ENCODE peak calls at places on chromosomes 7 and 10, in nine cellular contexts. One of them, this sample, is unnamed.

GRCh38 chr7:149776305-149776704 is 2.9 kb upstream of the ZNF467 start:
- DNase-seq in SK-N-SH: peak
- DNase-seq in HCT116: no peak
- DNase-seq in hepatocyte: no peak
- DNase-seq in GM23338: no peak
- DNase-seq in neural progenitor cell: no peak
- DNase-seq in PC-3: peak
- DNase-seq in MM.1S: no peak
- DNase-seq in GM23248: no peak
- DNase-seq in this sample: no peak

GRCh38 chr7:122616951-122617350 is 82.0 kb downstream of the RNF133 start:
- DNase-seq in GM23248: no peak
- DNase-seq in HCT116: no peak
- DNase-seq in SK-N-SH: no peak
- DNase-seq in PC-3: no peak
- DNase-seq in hepatocyte: no peak
- DNase-seq in MM.1S: no peak
- DNase-seq in GM23338: no peak
- DNase-seq in neural progenitor cell: no peak
- DNase-seq in this sample: no peak

GRCh38 chr7:51013861-51014511 is 231.3 kb upstream of the GRB10 start:
- DNase-seq in MM.1S: no peak
- DNase-seq in GM23338: no peak
- DNase-seq in HCT116: no peak
- DNase-seq in hepatocyte: no peak
- DNase-seq in SK-N-SH: no peak
- DNase-seq in neural progenitor cell: no peak
- DNase-seq in PC-3: no peak
- DNase-seq in GM23248: no peak
- DNase-seq in this sample: no peak

GRCh38 chr10:66162560-66163143 is 763.2 kb upstream of the LRRTM3 start:
- DNase-seq in MM.1S: no peak
- DNase-seq in SK-N-SH: no peak
- DNase-seq in PC-3: peak
- DNase-seq in neural progenitor cell: no peak
- DNase-seq in GM23338: no peak
- DNase-seq in HCT116: no peak
- DNase-seq in hepatocyte: no peak
- DNase-seq in GM23248: no peak
- DNase-seq in this sample: no peak

GRCh38 chr7:98755138-98755898 is 114.5 kb downstream of the TMEM130 start:
- DNase-seq in neural progenitor cell: peak
- DNase-seq in GM23248: no peak
- DNase-seq in PC-3: no peak
- DNase-seq in GM23338: peak
- DNase-seq in SK-N-SH: peak
- DNase-seq in HCT116: no peak
- DNase-seq in MM.1S: no peak
- DNase-seq in hepatocyte: no peak
- DNase-seq in this sample: no peak

GRCh38 chr10:50310560-50311174 is 59.4 kb upstream of the ASAH2 start:
- DNase-seq in GM23248: no peak
- DNase-seq in neural progenitor cell: peak
- DNase-seq in GM23338: peak
- DNase-seq in MM.1S: peak
- DNase-seq in PC-3: peak
- DNase-seq in HCT116: peak
- DNase-seq in hepatocyte: peak
- DNase-seq in SK-N-SH: peak
- DNase-seq in this sample: peak

GRCh38 chr10:37975407-37975991 is 948 bp downstream of the ZNF25 start:
- DNase-seq in GM23338: peak
- DNase-seq in hepatocyte: no peak
- DNase-seq in GM23248: peak
- DNase-seq in PC-3: peak
- DNase-seq in SK-N-SH: peak
- DNase-seq in HCT116: no peak
- DNase-seq in MM.1S: peak
- DNase-seq in neural progenitor cell: no peak
- DNase-seq in this sample: peak

GRCh38 chr10:79001082-79001885 is 67.5 kb upstream of the ZMIZ1 start:
- DNase-seq in hepatocyte: no peak
- DNase-seq in neural progenitor cell: no peak
- DNase-seq in GM23338: no peak
- DNase-seq in MM.1S: no peak
- DNase-seq in HCT116: no peak
- DNase-seq in GM23248: peak
- DNase-seq in SK-N-SH: no peak
- DNase-seq in PC-3: peak
- DNase-seq in this sample: no peak

GRCh38 chr10:327889-328809 is 192.9 kb downstream of the ZMYND11 start:
- DNase-seq in hepatocyte: no peak
- DNase-seq in SK-N-SH: no peak
- DNase-seq in HCT116: no peak
- DNase-seq in GM23338: no peak
- DNase-seq in GM23248: no peak
- DNase-seq in neural progenitor cell: no peak
- DNase-seq in MM.1S: no peak
- DNase-seq in PC-3: no peak
- DNase-seq in this sample: peak

GRCh38 chr7:41869596-41869995 is 166.7 kb upstream of the INHBA start:
- DNase-seq in GM23248: peak
- DNase-seq in GM23338: no peak
- DNase-seq in hepatocyte: no peak
- DNase-seq in PC-3: no peak
- DNase-seq in HCT116: no peak
- DNase-seq in MM.1S: no peak
- DNase-seq in neural progenitor cell: no peak
- DNase-seq in SK-N-SH: no peak
- DNase-seq in this sample: no peak

GRCh38 chr7:114554781-114555537 is 140.3 kb downstream of the FOXP2 start:
- DNase-seq in GM23248: peak
- DNase-seq in SK-N-SH: no peak
- DNase-seq in hepatocyte: no peak
- DNase-seq in MM.1S: no peak
- DNase-seq in neural progenitor cell: no peak
- DNase-seq in PC-3: peak
- DNase-seq in HCT116: peak
- DNase-seq in GM23338: no peak
- DNase-seq in this sample: no peak

GRCh38 chr10:61284222-61284890 is 168.8 kb downstream of the TMEM26 start:
- DNase-seq in GM23338: peak
- DNase-seq in PC-3: peak
- DNase-seq in GM23248: peak
- DNase-seq in neural progenitor cell: peak
- DNase-seq in SK-N-SH: peak
- DNase-seq in MM.1S: peak
- DNase-seq in HCT116: peak
- DNase-seq in hepatocyte: peak
- DNase-seq in this sample: peak

GRCh38 chr10:17240617-17241016 is 12.6 kb downstream of the VIM start:
- DNase-seq in PC-3: no peak
- DNase-seq in neural progenitor cell: no peak
- DNase-seq in SK-N-SH: no peak
- DNase-seq in HCT116: no peak
- DNase-seq in hepatocyte: no peak
- DNase-seq in GM23338: no peak
- DNase-seq in MM.1S: no peak
- DNase-seq in GM23248: peak
- DNase-seq in this sample: no peak

GRCh38 chr10:17239276-17239660 is 11.2 kb downstream of the VIM start:
- DNase-seq in MM.1S: no peak
- DNase-seq in GM23338: no peak
- DNase-seq in SK-N-SH: no peak
- DNase-seq in GM23248: no peak
- DNase-seq in HCT116: no peak
- DNase-seq in hepatocyte: no peak
- DNase-seq in neural progenitor cell: no peak
- DNase-seq in PC-3: no peak
- DNase-seq in this sample: no peak

GRCh38 chr10:17244712-17245365 is 16.8 kb downstream of the VIM start:
- DNase-seq in neural progenitor cell: no peak
- DNase-seq in hepatocyte: no peak
- DNase-seq in GM23338: no peak
- DNase-seq in MM.1S: no peak
- DNase-seq in SK-N-SH: no peak
- DNase-seq in HCT116: no peak
- DNase-seq in PC-3: no peak
- DNase-seq in GM23248: peak
- DNase-seq in this sample: no peak

GRCh38 chr10:17239671-17240460 is 11.8 kb downstream of the VIM start:
- DNase-seq in neural progenitor cell: no peak
- DNase-seq in GM23248: peak
- DNase-seq in MM.1S: no peak
- DNase-seq in HCT116: no peak
- DNase-seq in GM23338: no peak
- DNase-seq in PC-3: no peak
- DNase-seq in hepatocyte: no peak
- DNase-seq in SK-N-SH: no peak
- DNase-seq in this sample: no peak

GRCh38 chr10:17241611-17242333 is 13.7 kb downstream of the VIM start:
- DNase-seq in hepatocyte: no peak
- DNase-seq in GM23338: no peak
- DNase-seq in MM.1S: no peak
- DNase-seq in PC-3: no peak
- DNase-seq in GM23248: no peak
- DNase-seq in neural progenitor cell: no peak
- DNase-seq in HCT116: no peak
- DNase-seq in SK-N-SH: no peak
- DNase-seq in this sample: no peak
- H3K4me3 ChIP-seq in hepatocyte: no peak
- H3K4me3 ChIP-seq in GM23338: no peak
- H3K4me3 ChIP-seq in MM.1S: no peak
- H3K4me3 ChIP-seq in PC-3: no peak
- H3K4me3 ChIP-seq in GM23248: no peak
- H3K4me3 ChIP-seq in neural progenitor cell: no peak
- H3K4me3 ChIP-seq in HCT116: no peak
- H3K4me3 ChIP-seq in SK-N-SH: no peak
- H3K4me3 ChIP-seq in this sample: no peak

DNA sequence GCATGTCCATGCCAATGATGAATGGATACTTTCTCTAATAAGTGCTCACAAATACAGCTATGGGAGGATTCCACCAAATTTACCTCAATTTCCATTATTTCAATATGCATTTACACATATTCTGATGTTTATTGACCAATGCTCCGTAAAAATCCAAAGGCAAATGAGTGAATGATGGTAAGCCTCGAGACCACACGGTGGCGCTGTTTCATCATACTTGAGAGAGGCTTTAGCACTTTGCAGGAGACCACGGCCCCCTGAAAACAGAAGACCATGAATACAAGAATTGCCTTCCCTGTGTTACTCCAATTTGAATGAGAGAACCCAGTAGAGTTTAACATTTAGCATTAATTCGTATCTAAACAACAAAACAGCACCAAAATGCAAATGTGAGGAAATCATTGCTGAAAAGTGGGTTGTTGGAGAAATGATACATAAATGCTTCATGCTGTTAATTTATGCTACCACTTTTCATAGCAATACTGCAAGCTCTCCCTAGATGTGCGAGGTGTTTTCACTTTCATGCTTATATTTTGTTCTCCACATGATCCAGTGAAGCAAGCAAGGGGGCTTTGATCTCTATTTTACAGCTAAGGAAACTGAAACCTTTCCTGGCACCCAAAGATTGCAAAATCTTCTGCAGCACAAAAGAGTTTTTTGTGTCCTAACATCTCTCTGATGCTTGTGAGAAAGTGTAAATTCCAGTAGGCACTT is 35.4 kb downstream of the TRIL start:
- DNase-seq in HCT116: peak
- DNase-seq in SK-N-SH: peak
- DNase-seq in GM23338: peak
- DNase-seq in PC-3: peak
- DNase-seq in hepatocyte: peak
- DNase-seq in neural progenitor cell: peak
- DNase-seq in MM.1S: peak
- DNase-seq in GM23248: peak
- DNase-seq in this sample: peak
- H2AFZ ChIP-seq in HCT116: peak
- H2AFZ ChIP-seq in SK-N-SH: peak
- H2AFZ ChIP-seq in GM23338: peak
- H2AFZ ChIP-seq in PC-3: peak
- H2AFZ ChIP-seq in hepatocyte: no peak
- H2AFZ ChIP-seq in neural progenitor cell: no peak
- H2AFZ ChIP-seq in MM.1S: no peak
- H2AFZ ChIP-seq in GM23248: no peak
- H2AFZ ChIP-seq in this sample: no peak

GRCh38 chr10:103555712-103556111 is 62.2 kb downstream of the NEURL1 start:
- DNase-seq in hepatocyte: no peak
- DNase-seq in HCT116: no peak
- DNase-seq in GM23338: no peak
- DNase-seq in GM23248: no peak
- DNase-seq in PC-3: no peak
- DNase-seq in neural progenitor cell: no peak
- DNase-seq in SK-N-SH: no peak
- DNase-seq in MM.1S: no peak
- DNase-seq in this sample: no peak

GRCh38 chr10:103553743-103554487 is 60.4 kb downstream of the NEURL1 start:
- DNase-seq in GM23338: no peak
- DNase-seq in hepatocyte: no peak
- DNase-seq in neural progenitor cell: no peak
- DNase-seq in MM.1S: no peak
- DNase-seq in PC-3: no peak
- DNase-seq in SK-N-SH: no peak
- DNase-seq in HCT116: no peak
- DNase-seq in GM23248: peak
- DNase-seq in this sample: no peak

GRCh38 chr10:103555321-103555649 is 61.8 kb downstream of the NEURL1 start:
- DNase-seq in HCT116: no peak
- DNase-seq in neural progenitor cell: no peak
- DNase-seq in SK-N-SH: no peak
- DNase-seq in hepatocyte: no peak
- DNase-seq in GM23248: no peak
- DNase-seq in GM23338: no peak
- DNase-seq in PC-3: no peak
- DNase-seq in MM.1S: no peak
- DNase-seq in this sample: no peak

GRCh38 chr10:103552856-103553742 is 59.6 kb downstream of the NEURL1 start:
- DNase-seq in GM23248: no peak
- DNase-seq in SK-N-SH: peak
- DNase-seq in neural progenitor cell: no peak
- DNase-seq in HCT116: no peak
- DNase-seq in PC-3: no peak
- DNase-seq in hepatocyte: no peak
- DNase-seq in MM.1S: no peak
- DNase-seq in GM23338: no peak
- DNase-seq in this sample: no peak

GRCh38 chr10:103554488-103555320 is 61.2 kb downstream of the NEURL1 start:
- DNase-seq in neural progenitor cell: peak
- DNase-seq in GM23248: peak
- DNase-seq in MM.1S: peak
- DNase-seq in HCT116: no peak
- DNase-seq in SK-N-SH: peak
- DNase-seq in hepatocyte: peak
- DNase-seq in PC-3: peak
- DNase-seq in GM23338: peak
- DNase-seq in this sample: no peak
- TF ChIP-seq EZH2phosphoT487 in neural progenitor cell: no peak
- TF ChIP-seq EZH2phosphoT487 in GM23248: no peak
- TF ChIP-seq EZH2phosphoT487 in MM.1S: no peak
- TF ChIP-seq EZH2phosphoT487 in HCT116: no peak
- TF ChIP-seq EZH2phosphoT487 in SK-N-SH: no peak
- TF ChIP-seq EZH2phosphoT487 in hepatocyte: no peak
- TF ChIP-seq EZH2phosphoT487 in PC-3: no peak
- TF ChIP-seq EZH2phosphoT487 in GM23338: no peak
- TF ChIP-seq EZH2phosphoT487 in this sample: no peak

GRCh38 chr10:11762706-11763500 is 20.7 kb downstream of the ECHDC3 start:
- DNase-seq in SK-N-SH: no peak
- DNase-seq in hepatocyte: no peak
- DNase-seq in PC-3: no peak
- DNase-seq in HCT116: no peak
- DNase-seq in GM23248: no peak
- DNase-seq in MM.1S: no peak
- DNase-seq in GM23338: no peak
- DNase-seq in neural progenitor cell: no peak
- DNase-seq in this sample: no peak
- H3K4me3 ChIP-seq in SK-N-SH: no peak
- H3K4me3 ChIP-seq in hepatocyte: no peak
- H3K4me3 ChIP-seq in PC-3: no peak
- H3K4me3 ChIP-seq in HCT116: no peak
- H3K4me3 ChIP-seq in GM23248: no peak
- H3K4me3 ChIP-seq in MM.1S: no peak
- H3K4me3 ChIP-seq in GM23338: no peak
- H3K4me3 ChIP-seq in neural progenitor cell: no peak
- H3K4me3 ChIP-seq in this sample: no peak